ENCODE peak calls at places on chromosomes 4 and X, in four cellular contexts. Z, F, T and X are unnamed samples.
A peak's percentile ranks its signal among the peaks of the same experiment; 100 is the strongest.

GRCh38 chr4:165248102-165248501 is 40.7 kb downstream of the KLHL2 start:
- DNase-seq in F (no peak), T (no peak), Z (no peak), X (no peak)

GRCh38 chr4:14915018-14915417 is 87.3 kb upstream of the CPEB2 start:
- DNase-seq in Z (no peak), F (no peak), T (no peak), X (no peak)

GRCh38 chrX:47380268-47380667 is 9.9 kb downstream of the ZNF157 start:
- DNase-seq in Z (peak; percentile 81), T (no peak), F (peak; percentile 23), X (no peak)

GRCh38 chr4:76867880-76868655 is 29.9 kb downstream of the SOWAHB start:
- DNase-seq in T (no peak), F (no peak), Z (no peak), X (no peak)

GRCh38 chr4:137116144-137116543 is 416.1 kb downstream of the PCDH18 start:
- DNase-seq in F (no peak), Z (no peak), T (no peak), X (no peak)

GRCh38 chr4:169815606-169816005 is 57.9 kb upstream of the HPF1 start:
- DNase-seq in Z (no peak), T (no peak), F (no peak), X (no peak)

GRCh38 chr4:123559955-123560669 is 163.5 kb downstream of the SPRY1 start:
- DNase-seq in Z (no peak), T (peak; percentile 16), F (no peak), X (no peak)

GRCh38 chrX:45758738-45759397 is 558.2 kb upstream of the DIPK2B start:
- DNase-seq in Z (no peak), F (no peak), T (no peak), X (peak; percentile 21)

GRCh38 chr4:15396157-15396800 is 31.6 kb upstream of the C1QTNF7 start:
- DNase-seq in T (peak; percentile 42), Z (no peak), F (peak; percentile 53), X (peak; percentile 2)

GRCh38 chr4:10611673-10612072 is 72.9 kb downstream of the CLNK start:
- DNase-seq in T (peak; percentile 85), F (no peak), Z (no peak), X (no peak)